ENCODE peak calls at places on chromosomes 3 and 15, in seven cellular contexts. U is HepG2, Q is lower leg skin, D is spleen, N is tibial nerve, R is K562, I is adrenal gland. M is an unnamed sample.
A peak's percentile ranks its signal among the peaks of the same experiment; 100 is the strongest.

GRCh38 chr15:70866982-70867644 is 13.2 kb upstream of the LARP6 start:
- DNase-seq in U (no peak), Q (no peak), D (no peak), N (peak; percentile 26), R (no peak), I (no peak), M (no peak)

GRCh38 chr3:131714585-131715220 is 211.9 kb upstream of the MRPL3 start:
- DNase-seq in U (no peak), Q (no peak), D (no peak), N (no peak), R (no peak), I (no peak), M (no peak)

GRCh38 chr3:164465172-164465571 is 613.1 kb downstream of the SI start:
- DNase-seq in U (no peak), Q (no peak), D (no peak), N (no peak), R (no peak), I (no peak), M (no peak)

GRCh38 chr3:138468886-138469285 is 34.5 kb downstream of the ESYT3 start:
- DNase-seq in U (no peak), Q (no peak), D (peak; percentile 35), N (no peak), R (no peak), I (no peak), M (peak; percentile 64)

GRCh38 chr3:69425249-69425648 is 39.4 kb upstream of the FRMD4B start:
- DNase-seq in U (peak; percentile 14), Q (no peak), D (no peak), N (peak; percentile 20), R (peak; percentile 18), I (no peak), M (no peak)

GRCh38 chr3:112437146-112438022 is 61.9 kb downstream of the BTLA start:
- DNase-seq in U (peak; percentile 9), Q (no peak), D (no peak), N (no peak), R (peak; percentile 12), I (no peak), M (no peak)

GRCh38 chr15:41827290-41827879 is 507 bp upstream of the JMJD7 start:
- DNase-seq in U (no peak), Q (no peak), D (no peak), N (no peak), R (no peak), I (peak; percentile 40), M (no peak)

GRCh38 chr3:146165844-146166243 is 4.9 kb upstream of the PLOD2 start:
- DNase-seq in U (no peak), Q (no peak), D (no peak), N (no peak), R (no peak), I (no peak), M (no peak)

GRCh38 chr3:111299070-111299672 is 227.6 kb downstream of the NECTIN3 start:
- DNase-seq in U (no peak), Q (no peak), D (no peak), N (no peak), R (no peak), I (no peak), M (no peak)

GRCh38 chr3:167493240-167493639 is 19.4 kb upstream of the SERPINI2 start:
- DNase-seq in U (peak; percentile 22), Q (no peak), D (no peak), N (no peak), R (no peak), I (no peak), M (no peak)

GRCh38 chr3:61669676-61670299 is 108.4 kb downstream of the PTPRG start:
- DNase-seq in U (no peak), Q (no peak), D (no peak), N (no peak), R (no peak), I (no peak), M (no peak)

GRCh38 chr3:127822836-127823589 is 698 bp upstream of the MGLL start:
- DNase-seq in U (no peak), Q (peak; percentile 92), D (peak; percentile 85), N (peak; percentile 25), R (no peak), I (peak; percentile 52), M (no peak)

GRCh38 chr3:30657914-30658313 is 51.5 kb downstream of the TGFBR2 start:
- DNase-seq in U (no peak), Q (no peak), D (no peak), N (no peak), R (no peak), I (no peak), M (no peak)

DNA sequence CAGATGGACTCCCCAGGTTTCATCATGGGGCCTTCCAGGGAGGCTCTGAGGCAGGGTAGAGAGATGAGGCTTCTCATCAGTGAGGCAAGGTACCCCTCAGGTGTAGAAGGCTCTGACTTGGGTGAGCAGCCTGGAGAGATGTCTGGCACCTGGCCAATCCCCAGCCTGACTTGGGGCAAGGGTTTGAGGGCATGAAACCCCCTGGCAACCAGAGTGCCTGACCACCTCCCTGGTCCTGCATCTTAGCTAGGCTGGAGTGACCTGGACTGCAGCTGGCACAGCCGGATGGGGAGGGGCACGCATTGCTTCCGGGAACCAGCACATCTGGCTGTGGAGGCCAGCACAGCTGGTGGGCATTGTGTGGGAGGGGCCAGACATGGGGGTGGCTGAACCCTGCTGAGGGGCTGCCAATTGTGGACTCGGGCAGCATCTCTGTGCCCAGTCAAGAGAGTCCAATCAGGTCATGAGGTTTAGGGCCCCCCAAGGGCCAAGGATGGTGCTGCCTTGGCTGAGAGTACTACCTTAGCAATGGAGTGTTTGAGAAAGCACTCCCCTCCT is 1.9 kb downstream of the ZBTB47 start:
- DNase-seq in U (no peak), Q (peak; percentile 93), D (no peak), N (no peak), R (no peak), I (peak; percentile 35), M (no peak)
- H3K4me3 ChIP-seq in U (no peak overlapping the region), Q (no peak overlapping the region), D (peak overlapping the region; percentile 56), N (peak overlapping the region; percentile 72), R (peak overlapping the region; percentile 53), I (no peak overlapping the region), M (peak overlapping the region; percentile 96)

DNA sequence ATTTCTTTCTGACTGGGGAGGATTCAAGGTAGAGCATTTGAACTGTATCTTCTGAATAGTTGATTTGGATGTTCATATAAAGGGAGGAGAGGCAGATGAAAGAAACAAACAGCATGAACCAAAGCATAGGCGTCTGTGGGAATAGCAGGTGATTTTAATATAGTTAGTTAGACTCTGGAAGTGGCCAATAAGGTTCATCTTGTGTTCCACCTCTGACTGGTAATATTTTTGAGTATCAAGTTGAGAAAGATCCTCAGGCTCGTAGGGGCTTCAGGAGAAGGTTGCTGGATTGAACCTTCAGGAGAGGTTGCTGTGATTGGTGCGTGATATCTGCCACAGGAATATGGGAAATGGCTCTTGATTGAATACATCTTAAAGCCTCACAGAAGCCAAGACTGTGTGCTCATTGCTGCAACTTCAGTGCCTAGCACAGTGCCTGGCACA is 12.7 kb downstream of the NFKBIZ start:
- DNase-seq in U (no peak), Q (no peak), D (no peak), N (no peak), R (no peak), I (no peak), M (no peak)
- TF ChIP-seq POLR2A in U (peak; percentile 37), Q (no peak), D (no peak), N (no peak), R (no peak), I (no peak), M (no peak)

GRCh38 chr15:49901867-49902775 is 216.9 kb downstream of the ATP8B4 start:
- DNase-seq in U (no peak), Q (no peak), D (no peak), N (no peak), R (no peak), I (no peak), M (no peak)
- H3K4me3 ChIP-seq in U (no peak overlapping the region), Q (no peak overlapping the region), D (no peak overlapping the region), N (peak overlapping the region; percentile 0), R (no peak overlapping the region), I (no peak overlapping the region), M (no peak overlapping the region)

GRCh38 chr15:59656935-59657634 is at the start of gene GTF2A2:
- DNase-seq in U (peak; percentile 85), Q (peak; percentile 99), D (peak; percentile 99), N (peak; percentile 84), R (peak; percentile 96), I (peak; percentile 93), M (peak; percentile 98)
- TF ChIP-seq POLR2A in U (peak; percentile 83), Q (peak; percentile 11), D (peak; percentile 47), N (no peak), R (peak; percentile 96), I (peak; percentile 39), M (peak; percentile 45)